ENCODE peak calls at places on chromosomes 3 and 15, in ten cellular contexts. One of them, this sample, is unnamed.

GRCh38 chr3:127738192-127738840 is 65.6 kb downstream of the ABTB1 start:
- DNase-seq in MM.1S: no peak
- DNase-seq in heart left ventricle: peak; percentile 69
- DNase-seq in tibial nerve: no peak
- DNase-seq in RWPE2: peak; percentile 33
- DNase-seq in OCI-LY7: no peak
- DNase-seq in adrenal gland: no peak
- DNase-seq in neural progenitor cell: no peak
- DNase-seq in A549: peak; percentile 81
- DNase-seq in ascending aorta: no peak
- DNase-seq in this sample: peak; percentile 22

GRCh38 chr3:94413721-94414106 is 350.9 kb downstream of the NSUN3 start:
- DNase-seq in MM.1S: no peak
- DNase-seq in heart left ventricle: no peak
- DNase-seq in tibial nerve: no peak
- DNase-seq in RWPE2: no peak
- DNase-seq in OCI-LY7: no peak
- DNase-seq in adrenal gland: no peak
- DNase-seq in neural progenitor cell: no peak
- DNase-seq in A549: no peak
- DNase-seq in ascending aorta: no peak
- DNase-seq in this sample: no peak

GRCh38 chr3:185308126-185308754 is 54.4 kb upstream of the EHHADH start:
- DNase-seq in MM.1S: peak; percentile 84
- DNase-seq in heart left ventricle: no peak
- DNase-seq in tibial nerve: peak; percentile 73
- DNase-seq in RWPE2: no peak
- DNase-seq in OCI-LY7: peak; percentile 55
- DNase-seq in adrenal gland: peak; percentile 83
- DNase-seq in neural progenitor cell: peak; percentile 79
- DNase-seq in A549: peak; percentile 59
- DNase-seq in ascending aorta: no peak
- DNase-seq in this sample: peak; percentile 57

GRCh38 chr3:162780313-162780712 is 1283.7 kb downstream of the OTOL1 start:
- DNase-seq in MM.1S: peak; percentile 51
- DNase-seq in heart left ventricle: no peak
- DNase-seq in tibial nerve: no peak
- DNase-seq in RWPE2: no peak
- DNase-seq in OCI-LY7: no peak
- DNase-seq in adrenal gland: no peak
- DNase-seq in neural progenitor cell: no peak
- DNase-seq in A549: no peak
- DNase-seq in ascending aorta: no peak
- DNase-seq in this sample: no peak

GRCh38 chr3:88742066-88742465 is 365.4 kb upstream of the EPHA3 start:
- DNase-seq in MM.1S: no peak
- DNase-seq in heart left ventricle: no peak
- DNase-seq in tibial nerve: no peak
- DNase-seq in RWPE2: no peak
- DNase-seq in OCI-LY7: no peak
- DNase-seq in adrenal gland: no peak
- DNase-seq in neural progenitor cell: no peak
- DNase-seq in A549: no peak
- DNase-seq in ascending aorta: no peak
- DNase-seq in this sample: no peak

GRCh38 chr15:33584797-33585196 is 274.0 kb downstream of the RYR3 start:
- DNase-seq in MM.1S: no peak
- DNase-seq in heart left ventricle: no peak
- DNase-seq in tibial nerve: no peak
- DNase-seq in RWPE2: no peak
- DNase-seq in OCI-LY7: no peak
- DNase-seq in adrenal gland: peak; percentile 81
- DNase-seq in neural progenitor cell: no peak
- DNase-seq in A549: peak; percentile 41
- DNase-seq in ascending aorta: no peak
- DNase-seq in this sample: no peak

GRCh38 chr3:59133350-59133749 is 83.5 kb upstream of the CFAP20DC start:
- DNase-seq in MM.1S: no peak
- DNase-seq in heart left ventricle: no peak
- DNase-seq in tibial nerve: no peak
- DNase-seq in RWPE2: no peak
- DNase-seq in OCI-LY7: no peak
- DNase-seq in adrenal gland: no peak
- DNase-seq in neural progenitor cell: no peak
- DNase-seq in A549: no peak
- DNase-seq in ascending aorta: no peak
- DNase-seq in this sample: no peak

GRCh38 chr3:177642482-177643163 is 445.3 kb upstream of the TBL1XR1 start:
- DNase-seq in MM.1S: no peak
- DNase-seq in heart left ventricle: no peak
- DNase-seq in tibial nerve: no peak
- DNase-seq in RWPE2: no peak
- DNase-seq in OCI-LY7: no peak
- DNase-seq in adrenal gland: no peak
- DNase-seq in neural progenitor cell: no peak
- DNase-seq in A549: no peak
- DNase-seq in ascending aorta: no peak
- DNase-seq in this sample: no peak

DNA sequence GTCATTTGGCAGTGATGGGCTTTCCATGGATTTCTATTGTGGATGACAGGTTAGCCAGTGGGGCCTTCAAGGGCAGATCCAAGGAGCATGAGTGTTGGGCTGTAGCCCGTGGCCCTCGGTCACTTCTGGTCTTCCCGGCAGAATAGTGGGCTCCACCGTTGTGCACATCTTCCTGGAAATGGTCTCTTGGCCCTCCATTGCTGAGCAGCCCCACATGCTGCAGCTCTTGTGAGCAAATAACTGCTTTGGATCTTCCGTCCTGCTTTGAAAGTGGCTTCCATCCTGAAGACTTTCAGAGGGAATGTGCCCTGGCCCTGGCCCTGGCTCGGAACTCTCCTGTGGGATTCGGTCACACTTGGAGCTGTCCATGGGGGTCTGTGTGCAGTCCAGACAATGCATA is 102.8 kb downstream of the SNRPN start:
- DNase-seq in MM.1S: no peak
- DNase-seq in heart left ventricle: no peak
- DNase-seq in tibial nerve: no peak
- DNase-seq in RWPE2: no peak
- DNase-seq in OCI-LY7: no peak
- DNase-seq in adrenal gland: no peak
- DNase-seq in neural progenitor cell: no peak
- DNase-seq in A549: no peak
- DNase-seq in ascending aorta: peak; percentile 44
- DNase-seq in this sample: no peak
- H3K9me3 ChIP-seq in MM.1S: no peaks in the 10 kb centered on the region
- H3K9me3 ChIP-seq in heart left ventricle: peaks cover 30% of the 10 kb centered on the region
- H3K9me3 ChIP-seq in tibial nerve: peaks cover 100% of the 10 kb centered on the region
- H3K9me3 ChIP-seq in RWPE2: peaks cover 83% of the 10 kb centered on the region
- H3K9me3 ChIP-seq in OCI-LY7: no peaks in the 10 kb centered on the region
- H3K9me3 ChIP-seq in adrenal gland: peaks cover 9% of the 10 kb centered on the region
- H3K9me3 ChIP-seq in neural progenitor cell: peaks cover 38% of the 10 kb centered on the region
- H3K9me3 ChIP-seq in A549: peaks cover 67% of the 10 kb centered on the region
- H3K9me3 ChIP-seq in ascending aorta: peaks cover 100% of the 10 kb centered on the region
- H3K9me3 ChIP-seq in this sample: peaks cover 78% of the 10 kb centered on the region

GRCh38 chr15:35740761-35741160 is 194.8 kb upstream of the DPH6 start:
- DNase-seq in MM.1S: no peak
- DNase-seq in heart left ventricle: no peak
- DNase-seq in tibial nerve: no peak
- DNase-seq in RWPE2: no peak
- DNase-seq in OCI-LY7: no peak
- DNase-seq in adrenal gland: no peak
- DNase-seq in neural progenitor cell: no peak
- DNase-seq in A549: no peak
- DNase-seq in ascending aorta: no peak
- DNase-seq in this sample: no peak

GRCh38 chr15:35741395-35741794 is 195.4 kb upstream of the DPH6 start:
- DNase-seq in MM.1S: no peak
- DNase-seq in heart left ventricle: no peak
- DNase-seq in tibial nerve: no peak
- DNase-seq in RWPE2: no peak
- DNase-seq in OCI-LY7: no peak
- DNase-seq in adrenal gland: no peak
- DNase-seq in neural progenitor cell: no peak
- DNase-seq in A549: no peak
- DNase-seq in ascending aorta: no peak
- DNase-seq in this sample: no peak

GRCh38 chr15:35738370-35738769 is 192.4 kb upstream of the DPH6 start:
- DNase-seq in MM.1S: no peak
- DNase-seq in heart left ventricle: no peak
- DNase-seq in tibial nerve: no peak
- DNase-seq in RWPE2: no peak
- DNase-seq in OCI-LY7: no peak
- DNase-seq in adrenal gland: no peak
- DNase-seq in neural progenitor cell: no peak
- DNase-seq in A549: no peak
- DNase-seq in ascending aorta: no peak
- DNase-seq in this sample: no peak

GRCh38 chr15:35736150-35736549 is 190.2 kb upstream of the DPH6 start:
- DNase-seq in MM.1S: no peak
- DNase-seq in heart left ventricle: no peak
- DNase-seq in tibial nerve: no peak
- DNase-seq in RWPE2: no peak
- DNase-seq in OCI-LY7: no peak
- DNase-seq in adrenal gland: no peak
- DNase-seq in neural progenitor cell: no peak
- DNase-seq in A549: no peak
- DNase-seq in ascending aorta: no peak
- DNase-seq in this sample: no peak

DNA sequence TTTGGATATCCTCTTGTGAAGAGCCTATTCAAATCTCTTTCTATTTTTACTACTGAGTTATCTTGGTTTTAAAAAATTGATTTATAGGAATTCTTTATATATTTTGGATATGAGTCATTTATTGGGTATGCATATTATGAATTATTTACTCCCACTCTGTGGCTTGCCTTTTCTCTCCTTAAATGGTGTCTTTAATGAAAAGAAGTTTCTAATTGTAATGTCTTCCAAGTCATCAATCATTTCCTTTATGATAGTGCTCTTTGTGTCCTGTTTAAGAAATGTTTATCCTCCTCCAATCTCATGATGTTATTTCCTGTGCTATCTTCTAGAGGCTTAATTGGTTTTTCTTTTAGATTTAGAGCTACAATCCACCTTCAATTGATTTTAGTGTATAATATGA is 191.6 kb upstream of the DPH6 start:
- DNase-seq in MM.1S: no peak
- DNase-seq in heart left ventricle: no peak
- DNase-seq in tibial nerve: no peak
- DNase-seq in RWPE2: no peak
- DNase-seq in OCI-LY7: no peak
- DNase-seq in adrenal gland: no peak
- DNase-seq in neural progenitor cell: no peak
- DNase-seq in A549: no peak
- DNase-seq in ascending aorta: no peak
- DNase-seq in this sample: no peak
- H3K27ac ChIP-seq in MM.1S: no peak overlapping the region
- H3K27ac ChIP-seq in heart left ventricle: no peak overlapping the region
- H3K27ac ChIP-seq in tibial nerve: no peak overlapping the region
- H3K27ac ChIP-seq in RWPE2: peak overlapping the region; percentile 36
- H3K27ac ChIP-seq in OCI-LY7: no peak overlapping the region
- H3K27ac ChIP-seq in adrenal gland: no peak overlapping the region
- H3K27ac ChIP-seq in neural progenitor cell: no peak overlapping the region
- H3K27ac ChIP-seq in A549: no peak overlapping the region
- H3K27ac ChIP-seq in ascending aorta: no peak overlapping the region
- H3K27ac ChIP-seq in this sample: no peak overlapping the region

GRCh38 chr3:161508852-161509477 is 12.4 kb downstream of the OTOL1 start:
- DNase-seq in MM.1S: peak; percentile 69
- DNase-seq in heart left ventricle: no peak
- DNase-seq in tibial nerve: no peak
- DNase-seq in RWPE2: no peak
- DNase-seq in OCI-LY7: peak; percentile 27
- DNase-seq in adrenal gland: no peak
- DNase-seq in neural progenitor cell: no peak
- DNase-seq in A549: peak; percentile 6
- DNase-seq in ascending aorta: no peak
- DNase-seq in this sample: no peak
- TF ChIP-seq CTCF in MM.1S: peak; percentile 82
- TF ChIP-seq CTCF in heart left ventricle: no peak
- TF ChIP-seq CTCF in tibial nerve: no peak
- TF ChIP-seq CTCF in RWPE2: peak; percentile 59
- TF ChIP-seq CTCF in OCI-LY7: peak; percentile 80
- TF ChIP-seq CTCF in adrenal gland: peak; percentile 33
- TF ChIP-seq CTCF in neural progenitor cell: peak; percentile 56
- TF ChIP-seq CTCF in A549: peak; percentile 46
- TF ChIP-seq CTCF in ascending aorta: no peak
- TF ChIP-seq CTCF in this sample: peak; percentile 20

GRCh38 chr15:76996076-76996525 is 1.2 kb downstream of the PSTPIP1 start:
- DNase-seq in MM.1S: no peak
- DNase-seq in heart left ventricle: no peak
- DNase-seq in tibial nerve: no peak
- DNase-seq in RWPE2: peak; percentile 60
- DNase-seq in OCI-LY7: no peak
- DNase-seq in adrenal gland: no peak
- DNase-seq in neural progenitor cell: no peak
- DNase-seq in A549: no peak
- DNase-seq in ascending aorta: no peak
- DNase-seq in this sample: no peak

GRCh38 chr15:76993114-76993715 is 1.7 kb upstream of the PSTPIP1 start:
- DNase-seq in MM.1S: no peak
- DNase-seq in heart left ventricle: no peak
- DNase-seq in tibial nerve: no peak
- DNase-seq in RWPE2: peak; percentile 44
- DNase-seq in OCI-LY7: no peak
- DNase-seq in adrenal gland: no peak
- DNase-seq in neural progenitor cell: no peak
- DNase-seq in A549: no peak
- DNase-seq in ascending aorta: peak; percentile 28
- DNase-seq in this sample: no peak

GRCh38 chr15:76994971-76995945 is at the start of gene PSTPIP1:
- DNase-seq in MM.1S: no peak
- DNase-seq in heart left ventricle: peak; percentile 56
- DNase-seq in tibial nerve: no peak
- DNase-seq in RWPE2: peak; percentile 76
- DNase-seq in OCI-LY7: peak; percentile 62
- DNase-seq in adrenal gland: no peak
- DNase-seq in neural progenitor cell: no peak
- DNase-seq in A549: no peak
- DNase-seq in ascending aorta: peak; percentile 87
- DNase-seq in this sample: no peak

GRCh38 chr15:76994001-76994400 is 925 bp upstream of the PSTPIP1 start:
- DNase-seq in MM.1S: no peak
- DNase-seq in heart left ventricle: peak; percentile 63
- DNase-seq in tibial nerve: no peak
- DNase-seq in RWPE2: peak; percentile 79
- DNase-seq in OCI-LY7: no peak
- DNase-seq in adrenal gland: peak; percentile 24
- DNase-seq in neural progenitor cell: no peak
- DNase-seq in A549: peak; percentile 43
- DNase-seq in ascending aorta: peak; percentile 68
- DNase-seq in this sample: no peak

DNA sequence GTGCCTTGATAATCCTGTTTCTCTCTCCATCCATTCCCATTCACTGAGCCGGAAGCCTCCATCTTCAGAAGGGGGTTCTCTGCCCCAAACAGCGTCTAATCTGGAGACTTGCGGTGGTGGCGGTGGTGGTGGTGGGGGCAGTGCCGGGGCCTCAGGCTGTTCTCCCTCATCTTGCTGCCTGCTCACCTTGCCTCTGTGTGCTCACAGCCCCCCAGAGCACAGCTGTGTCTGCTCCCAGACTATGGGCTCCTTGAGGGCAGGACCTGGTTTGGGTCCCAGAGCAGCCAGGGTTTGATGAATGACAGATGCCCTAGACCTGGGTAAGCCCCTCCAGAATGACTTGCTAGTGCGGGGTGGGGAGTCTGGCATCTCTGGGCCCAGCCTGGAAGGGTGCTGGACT is 430 bp upstream of the PSTPIP1 start:
- DNase-seq in MM.1S: no peak
- DNase-seq in heart left ventricle: no peak
- DNase-seq in tibial nerve: no peak
- DNase-seq in RWPE2: peak; percentile 54
- DNase-seq in OCI-LY7: no peak
- DNase-seq in adrenal gland: no peak
- DNase-seq in neural progenitor cell: no peak
- DNase-seq in A549: no peak
- DNase-seq in ascending aorta: peak; percentile 61
- DNase-seq in this sample: no peak
- H3K9me3 ChIP-seq in MM.1S: no peaks in the 10 kb centered on the region
- H3K9me3 ChIP-seq in heart left ventricle: no peaks in the 10 kb centered on the region
- H3K9me3 ChIP-seq in tibial nerve: no peaks in the 10 kb centered on the region
- H3K9me3 ChIP-seq in RWPE2: no peaks in the 10 kb centered on the region
- H3K9me3 ChIP-seq in OCI-LY7: no peaks in the 10 kb centered on the region
- H3K9me3 ChIP-seq in adrenal gland: no peaks in the 10 kb centered on the region
- H3K9me3 ChIP-seq in neural progenitor cell: no peaks in the 10 kb centered on the region
- H3K9me3 ChIP-seq in A549: no peaks in the 10 kb centered on the region
- H3K9me3 ChIP-seq in ascending aorta: no peaks in the 10 kb centered on the region
- H3K9me3 ChIP-seq in this sample: no peaks in the 10 kb centered on the region

This sample was measured in WERI-Rb-1.